ENCODE peak calls at places on chromosomes 1 and 21, in six cellular contexts. One of them, this sample, is unnamed.
A peak's percentile ranks its signal among the peaks of the same experiment; 100 is the strongest.

GRCh38 chr1:155177192-155177917 is 3.7 kb downstream of the TRIM46 start:
- DNase-seq in NCI-H82: no peak
- DNase-seq in stimulated activated CD4-positive, alpha-beta T cell treated with anti-CD3 and anti-CD28 coated beads, Interleukin-1b, Interleukin-23, amount 100 ng/mL, for 4 hours: no peak
- DNase-seq in GM10248: no peak
- DNase-seq in putamen: no peak
- DNase-seq in GM04503: no peak
- DNase-seq in this sample: no peak

GRCh38 chr1:37473431-37474050 is 839 bp upstream of the ZC3H12A start:
- DNase-seq in NCI-H82: peak; percentile 60
- DNase-seq in stimulated activated CD4-positive, alpha-beta T cell treated with anti-CD3 and anti-CD28 coated beads, Interleukin-1b, Interleukin-23, amount 100 ng/mL, for 4 hours: no peak
- DNase-seq in GM10248: peak; percentile 22
- DNase-seq in putamen: no peak
- DNase-seq in GM04503: no peak
- DNase-seq in this sample: peak; percentile 30

GRCh38 chr1:233113009-233113712 is 162.8 kb downstream of the NTPCR start:
- DNase-seq in NCI-H82: peak; percentile 23
- DNase-seq in stimulated activated CD4-positive, alpha-beta T cell treated with anti-CD3 and anti-CD28 coated beads, Interleukin-1b, Interleukin-23, amount 100 ng/mL, for 4 hours: no peak
- DNase-seq in GM10248: peak; percentile 15
- DNase-seq in putamen: peak; percentile 53
- DNase-seq in GM04503: peak; percentile 99
- DNase-seq in this sample: peak; percentile 91

GRCh38 chr1:234322979-234323378 is 50.3 kb upstream of the COA6 start:
- DNase-seq in NCI-H82: peak; percentile 77
- DNase-seq in stimulated activated CD4-positive, alpha-beta T cell treated with anti-CD3 and anti-CD28 coated beads, Interleukin-1b, Interleukin-23, amount 100 ng/mL, for 4 hours: peak; percentile 39
- DNase-seq in GM10248: peak; percentile 38
- DNase-seq in putamen: no peak
- DNase-seq in GM04503: no peak
- DNase-seq in this sample: no peak

GRCh38 chr1:207186503-207186902 is 82.5 kb downstream of the C4BPA start:
- DNase-seq in NCI-H82: no peak
- DNase-seq in stimulated activated CD4-positive, alpha-beta T cell treated with anti-CD3 and anti-CD28 coated beads, Interleukin-1b, Interleukin-23, amount 100 ng/mL, for 4 hours: no peak
- DNase-seq in GM10248: no peak
- DNase-seq in putamen: no peak
- DNase-seq in GM04503: no peak
- DNase-seq in this sample: no peak

GRCh38 chr1:1565340-1565739 is 9.3 kb downstream of the SSU72 start:
- DNase-seq in NCI-H82: no peak
- DNase-seq in stimulated activated CD4-positive, alpha-beta T cell treated with anti-CD3 and anti-CD28 coated beads, Interleukin-1b, Interleukin-23, amount 100 ng/mL, for 4 hours: no peak
- DNase-seq in GM10248: no peak
- DNase-seq in putamen: no peak
- DNase-seq in GM04503: no peak
- DNase-seq in this sample: no peak

GRCh38 chr1:112772781-112773180 is 57.6 kb upstream of the PPM1J start:
- DNase-seq in NCI-H82: peak; percentile 37
- DNase-seq in stimulated activated CD4-positive, alpha-beta T cell treated with anti-CD3 and anti-CD28 coated beads, Interleukin-1b, Interleukin-23, amount 100 ng/mL, for 4 hours: no peak
- DNase-seq in GM10248: no peak
- DNase-seq in putamen: no peak
- DNase-seq in GM04503: no peak
- DNase-seq in this sample: no peak

GRCh38 chr1:89287182-89288050 is 14.8 kb upstream of the GBP5 start:
- DNase-seq in NCI-H82: no peak
- DNase-seq in stimulated activated CD4-positive, alpha-beta T cell treated with anti-CD3 and anti-CD28 coated beads, Interleukin-1b, Interleukin-23, amount 100 ng/mL, for 4 hours: no peak
- DNase-seq in GM10248: no peak
- DNase-seq in putamen: no peak
- DNase-seq in GM04503: no peak
- DNase-seq in this sample: no peak

GRCh38 chr1:25922064-25922632 is 15.9 kb upstream of the STMN1 start:
- DNase-seq in NCI-H82: no peak
- DNase-seq in stimulated activated CD4-positive, alpha-beta T cell treated with anti-CD3 and anti-CD28 coated beads, Interleukin-1b, Interleukin-23, amount 100 ng/mL, for 4 hours: no peak
- DNase-seq in GM10248: no peak
- DNase-seq in putamen: no peak
- DNase-seq in GM04503: no peak
- DNase-seq in this sample: no peak

GRCh38 chr21:35528109-35529042 is 479.3 kb upstream of the RUNX1 start:
- DNase-seq in NCI-H82: no peak
- DNase-seq in stimulated activated CD4-positive, alpha-beta T cell treated with anti-CD3 and anti-CD28 coated beads, Interleukin-1b, Interleukin-23, amount 100 ng/mL, for 4 hours: peak; percentile 9
- DNase-seq in GM10248: peak; percentile 29
- DNase-seq in putamen: no peak
- DNase-seq in GM04503: no peak
- DNase-seq in this sample: no peak

GRCh38 chr1:88731475-88731874 is 47.4 kb downstream of the PKN2 start:
- DNase-seq in NCI-H82: no peak
- DNase-seq in stimulated activated CD4-positive, alpha-beta T cell treated with anti-CD3 and anti-CD28 coated beads, Interleukin-1b, Interleukin-23, amount 100 ng/mL, for 4 hours: no peak
- DNase-seq in GM10248: no peak
- DNase-seq in putamen: no peak
- DNase-seq in GM04503: peak; percentile 91
- DNase-seq in this sample: peak; percentile 1

GRCh38 chr21:45544449-45545235 is 2.4 kb upstream of the SLC19A1 start:
- DNase-seq in NCI-H82: no peak
- DNase-seq in stimulated activated CD4-positive, alpha-beta T cell treated with anti-CD3 and anti-CD28 coated beads, Interleukin-1b, Interleukin-23, amount 100 ng/mL, for 4 hours: no peak
- DNase-seq in GM10248: peak; percentile 16
- DNase-seq in putamen: no peak
- DNase-seq in GM04503: no peak
- DNase-seq in this sample: no peak

GRCh38 chr1:3032970-3033794 is 11.9 kb downstream of the ACTRT2 start:
- DNase-seq in NCI-H82: no peak
- DNase-seq in stimulated activated CD4-positive, alpha-beta T cell treated with anti-CD3 and anti-CD28 coated beads, Interleukin-1b, Interleukin-23, amount 100 ng/mL, for 4 hours: no peak
- DNase-seq in GM10248: no peak
- DNase-seq in putamen: no peak
- DNase-seq in GM04503: no peak
- DNase-seq in this sample: no peak

GRCh38 chr21:43866659-43867331 is 1.8 kb downstream of the AGPAT3 start:
- DNase-seq in NCI-H82: no peak
- DNase-seq in stimulated activated CD4-positive, alpha-beta T cell treated with anti-CD3 and anti-CD28 coated beads, Interleukin-1b, Interleukin-23, amount 100 ng/mL, for 4 hours: peak; percentile 46
- DNase-seq in GM10248: peak; percentile 83
- DNase-seq in putamen: no peak
- DNase-seq in GM04503: no peak
- DNase-seq in this sample: no peak

GRCh38 chr1:46421739-46422138 is 27.6 kb downstream of the FAAH start:
- DNase-seq in NCI-H82: no peak
- DNase-seq in stimulated activated CD4-positive, alpha-beta T cell treated with anti-CD3 and anti-CD28 coated beads, Interleukin-1b, Interleukin-23, amount 100 ng/mL, for 4 hours: no peak
- DNase-seq in GM10248: no peak
- DNase-seq in putamen: no peak
- DNase-seq in GM04503: no peak
- DNase-seq in this sample: no peak

GRCh38 chr1:84339503-84339902 is 38.0 kb downstream of the SAMD13 start:
- DNase-seq in NCI-H82: no peak
- DNase-seq in stimulated activated CD4-positive, alpha-beta T cell treated with anti-CD3 and anti-CD28 coated beads, Interleukin-1b, Interleukin-23, amount 100 ng/mL, for 4 hours: no peak
- DNase-seq in GM10248: no peak
- DNase-seq in putamen: no peak
- DNase-seq in GM04503: no peak
- DNase-seq in this sample: no peak

GRCh38 chr21:26653431-26653830 is 80.3 kb upstream of the CYYR1 start:
- DNase-seq in NCI-H82: no peak
- DNase-seq in stimulated activated CD4-positive, alpha-beta T cell treated with anti-CD3 and anti-CD28 coated beads, Interleukin-1b, Interleukin-23, amount 100 ng/mL, for 4 hours: no peak
- DNase-seq in GM10248: no peak
- DNase-seq in putamen: no peak
- DNase-seq in GM04503: no peak
- DNase-seq in this sample: no peak

This sample was measured in SW 1271.